ENCODE peak calls at places on chromosome 15, in five cellular contexts. One of them, this sample, is unnamed.

GRCh38 chr15:62392411-62392810 is 227.3 kb upstream of the C2CD4B start:
- DNase-seq in mesendoderm: peak
- DNase-seq in IMR-90: peak
- DNase-seq in H9: peak
- DNase-seq in H1: no peak
- DNase-seq in this sample: peak

GRCh38 chr15:51624022-51624421 is 1.5 kb upstream of the DMXL2 start:
- DNase-seq in mesendoderm: no peak
- DNase-seq in IMR-90: no peak
- DNase-seq in H1: no peak
- DNase-seq in H9: no peak
- DNase-seq in this sample: no peak

GRCh38 chr15:64706011-64706911 is 69.1 kb downstream of the RBPMS2 start:
- DNase-seq in H1: no peak
- DNase-seq in H9: no peak
- DNase-seq in mesendoderm: no peak
- DNase-seq in IMR-90: no peak
- DNase-seq in this sample: no peak

GRCh38 chr15:49115062-49115461 is 40.3 kb downstream of the COPS2 start:
- DNase-seq in H1: no peak
- DNase-seq in IMR-90: no peak
- DNase-seq in H9: no peak
- DNase-seq in mesendoderm: no peak
- DNase-seq in this sample: no peak

GRCh38 chr15:88719654-88720053 is 80.8 kb downstream of the ISG20 start:
- DNase-seq in H1: no peak
- DNase-seq in mesendoderm: no peak
- DNase-seq in H9: no peak
- DNase-seq in IMR-90: no peak
- DNase-seq in this sample: no peak

GRCh38 chr15:75008249-75009017 is 13.1 kb downstream of the SCAMP5 start:
- DNase-seq in mesendoderm: no peak
- DNase-seq in H9: no peak
- DNase-seq in H1: no peak
- DNase-seq in IMR-90: no peak
- DNase-seq in this sample: no peak

GRCh38 chr15:65077981-65078352 is 1.4 kb downstream of the KBTBD13 start:
- DNase-seq in mesendoderm: peak
- DNase-seq in IMR-90: no peak
- DNase-seq in H9: peak
- DNase-seq in H1: peak
- DNase-seq in this sample: no peak

GRCh38 chr15:65071381-65071811 is 3.6 kb upstream of the RASL12 start:
- DNase-seq in IMR-90: no peak
- DNase-seq in H9: no peak
- DNase-seq in mesendoderm: no peak
- DNase-seq in H1: no peak
- DNase-seq in this sample: no peak

GRCh38 chr15:75051161-75051560 is 27.8 kb downstream of the PPCDC start:
- DNase-seq in H1: no peak
- DNase-seq in IMR-90: no peak
- DNase-seq in H9: no peak
- DNase-seq in mesendoderm: no peak
- DNase-seq in this sample: no peak

GRCh38 chr15:69462030-69462492 is 9.4 kb downstream of the RPLP1 start:
- DNase-seq in mesendoderm: no peak
- DNase-seq in H1: no peak
- DNase-seq in IMR-90: no peak
- DNase-seq in H9: no peak
- DNase-seq in this sample: no peak

GRCh38 chr15:71781179-71781964 is 29.0 kb upstream of the NR2E3 start:
- DNase-seq in IMR-90: peak
- DNase-seq in H1: no peak
- DNase-seq in mesendoderm: no peak
- DNase-seq in H9: no peak
- DNase-seq in this sample: no peak

DNA sequence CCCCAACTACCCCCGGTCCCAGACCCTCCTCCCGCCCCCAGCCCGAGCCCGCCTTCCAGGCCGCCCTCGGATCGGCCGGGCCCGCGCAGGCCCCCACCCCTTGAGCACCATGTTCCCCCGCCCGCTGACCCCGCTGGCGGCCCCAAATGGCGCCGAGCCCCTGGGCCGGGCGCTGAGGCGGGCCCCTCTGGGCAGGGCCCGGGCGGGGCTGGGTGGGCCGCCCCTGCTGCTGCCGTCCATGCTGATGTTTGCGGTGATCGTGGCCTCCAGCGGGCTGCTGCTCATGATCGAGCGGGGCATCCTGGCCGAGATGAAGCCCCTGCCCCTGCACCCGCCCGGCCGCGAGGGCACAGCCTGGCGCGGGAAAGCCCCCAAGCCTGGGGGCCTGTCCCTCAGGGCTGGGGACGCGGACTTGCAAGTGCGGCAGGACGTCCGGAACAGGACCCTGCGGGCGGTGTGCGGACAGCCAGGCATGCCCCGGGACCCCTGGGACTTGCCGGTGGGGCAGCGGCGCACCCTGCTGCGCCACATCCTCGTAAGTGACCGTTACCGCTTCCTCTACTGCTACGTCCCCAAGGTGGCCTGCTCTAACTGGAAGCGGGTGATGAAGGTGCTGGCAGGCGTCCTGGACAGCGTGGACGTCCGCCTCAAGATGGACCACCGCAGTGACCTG is 457 bp downstream of the CHST14 start:
- DNase-seq in H9: peak
- DNase-seq in IMR-90: peak
- DNase-seq in H1: no peak
- DNase-seq in mesendoderm: peak
- DNase-seq in this sample: peak
- H2AK5ac ChIP-seq in H9: no peak
- H2AK5ac ChIP-seq in IMR-90: peak
- H2AK5ac ChIP-seq in H1: peak
- H2AK5ac ChIP-seq in mesendoderm: no peak
- H2AK5ac ChIP-seq in this sample: no peak

DNA sequence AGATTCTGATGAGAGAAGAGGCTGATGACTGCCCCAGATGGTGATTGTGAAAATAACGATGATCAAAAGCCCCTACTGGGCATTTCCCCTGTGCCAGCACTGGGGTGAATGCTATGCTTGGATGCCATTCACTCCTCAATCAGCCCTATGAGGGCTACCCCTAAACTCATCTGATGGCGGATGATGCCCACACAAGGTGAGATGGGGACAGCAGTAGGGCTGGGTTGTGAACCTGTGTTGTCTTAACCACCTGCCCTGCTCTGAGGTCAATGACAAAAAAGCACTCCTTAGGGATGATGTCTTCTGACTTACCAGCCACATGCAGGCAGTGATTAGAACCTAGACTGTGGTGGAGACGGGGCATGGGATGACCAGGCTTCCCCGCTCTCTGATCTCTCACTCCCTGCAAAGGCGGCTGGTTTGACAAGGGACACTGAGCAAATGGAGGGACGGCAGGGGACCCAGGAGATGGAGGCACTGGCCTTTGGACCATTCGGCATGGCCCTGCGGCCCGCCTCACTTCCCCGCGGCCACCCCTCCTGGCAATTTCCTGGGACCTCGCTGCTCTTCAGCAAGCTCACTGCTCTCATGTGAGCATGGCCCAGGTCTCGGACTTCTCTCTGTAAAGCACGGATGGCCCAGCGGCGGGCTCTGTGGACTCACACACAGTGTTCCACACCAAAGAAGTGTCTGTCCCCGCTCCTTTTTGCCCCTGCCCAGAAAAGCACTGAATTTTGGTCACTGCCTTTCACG is 251.4 kb upstream of the LYSMD4 start:
- DNase-seq in H9: no peak
- DNase-seq in IMR-90: no peak
- DNase-seq in H1: no peak
- DNase-seq in mesendoderm: no peak
- DNase-seq in this sample: no peak
- H2AK5ac ChIP-seq in H9: no peak
- H2AK5ac ChIP-seq in IMR-90: no peak
- H2AK5ac ChIP-seq in H1: peak
- H2AK5ac ChIP-seq in mesendoderm: peak
- H2AK5ac ChIP-seq in this sample: no peak

DNA sequence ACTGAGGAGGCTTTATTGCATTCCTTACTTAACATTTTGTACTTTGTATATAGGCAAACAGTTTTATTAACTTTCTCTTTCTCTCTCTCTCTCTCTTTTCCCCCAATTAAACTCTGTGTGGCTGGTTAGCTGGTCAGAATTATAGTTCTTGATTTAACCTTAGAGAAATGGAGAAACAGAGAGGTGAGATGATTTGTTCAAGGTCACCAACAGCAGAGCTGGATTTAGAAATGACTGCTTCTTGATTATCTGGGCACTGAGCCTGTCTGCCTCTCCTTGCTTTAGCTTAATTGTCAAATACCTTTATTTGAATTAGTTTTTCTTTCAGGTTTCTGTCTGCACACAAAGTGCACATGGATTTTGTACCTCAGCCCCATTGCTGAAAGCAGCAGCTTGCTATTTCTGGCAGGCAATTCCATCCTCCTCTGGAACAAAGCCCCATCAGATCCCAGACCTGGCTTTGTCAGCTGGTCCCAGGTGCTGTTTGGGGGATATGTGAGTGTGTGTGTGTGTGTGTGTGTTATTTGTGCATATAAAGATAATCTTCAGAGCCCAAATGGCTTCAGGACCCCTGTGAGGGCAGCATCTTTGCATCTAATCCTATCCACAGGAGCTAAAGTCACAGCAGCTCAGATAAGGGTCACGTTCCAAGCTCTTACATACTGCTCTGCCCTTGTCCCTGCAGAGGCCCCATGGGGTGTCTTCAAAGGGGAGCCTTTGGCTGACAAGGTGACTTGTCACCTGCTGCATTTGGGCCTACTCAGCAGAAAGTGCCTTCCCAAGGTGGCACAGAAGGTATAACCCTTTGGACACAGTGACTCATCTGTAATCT is 35.5 kb downstream of the GJD2 start:
- DNase-seq in H1: no peak
- DNase-seq in H9: no peak
- DNase-seq in IMR-90: no peak
- DNase-seq in mesendoderm: no peak
- DNase-seq in this sample: no peak
- H2AK5ac ChIP-seq in H1: no peak
- H2AK5ac ChIP-seq in H9: no peak
- H2AK5ac ChIP-seq in IMR-90: no peak
- H2AK5ac ChIP-seq in mesendoderm: no peak
- H2AK5ac ChIP-seq in this sample: no peak

GRCh38 chr15:66800584-66801235 is 98.7 kb downstream of the SMAD6 start:
- DNase-seq in mesendoderm: no peak
- DNase-seq in H9: no peak
- DNase-seq in IMR-90: no peak
- DNase-seq in H1: no peak
- DNase-seq in this sample: no peak

GRCh38 chr15:66803182-66803729 is 101.2 kb downstream of the SMAD6 start:
- DNase-seq in H9: peak
- DNase-seq in mesendoderm: peak
- DNase-seq in IMR-90: peak
- DNase-seq in H1: peak
- DNase-seq in this sample: peak

GRCh38 chr15:66801266-66801665 is 99.2 kb downstream of the SMAD6 start:
- DNase-seq in IMR-90: no peak
- DNase-seq in mesendoderm: no peak
- DNase-seq in H9: no peak
- DNase-seq in H1: no peak
- DNase-seq in this sample: no peak

GRCh38 chr15:66803749-66804148 is 101.7 kb downstream of the SMAD6 start:
- DNase-seq in H9: no peak
- DNase-seq in IMR-90: no peak
- DNase-seq in H1: no peak
- DNase-seq in mesendoderm: no peak
- DNase-seq in this sample: no peak

GRCh38 chr15:66802087-66803001 is 100.3 kb downstream of the SMAD6 start:
- DNase-seq in mesendoderm: no peak
- DNase-seq in H1: no peak
- DNase-seq in IMR-90: peak
- DNase-seq in H9: no peak
- DNase-seq in this sample: peak
- H2AK5ac ChIP-seq in mesendoderm: no peak
- H2AK5ac ChIP-seq in H1: peak
- H2AK5ac ChIP-seq in IMR-90: peak
- H2AK5ac ChIP-seq in H9: no peak
- H2AK5ac ChIP-seq in this sample: peak

DNA sequence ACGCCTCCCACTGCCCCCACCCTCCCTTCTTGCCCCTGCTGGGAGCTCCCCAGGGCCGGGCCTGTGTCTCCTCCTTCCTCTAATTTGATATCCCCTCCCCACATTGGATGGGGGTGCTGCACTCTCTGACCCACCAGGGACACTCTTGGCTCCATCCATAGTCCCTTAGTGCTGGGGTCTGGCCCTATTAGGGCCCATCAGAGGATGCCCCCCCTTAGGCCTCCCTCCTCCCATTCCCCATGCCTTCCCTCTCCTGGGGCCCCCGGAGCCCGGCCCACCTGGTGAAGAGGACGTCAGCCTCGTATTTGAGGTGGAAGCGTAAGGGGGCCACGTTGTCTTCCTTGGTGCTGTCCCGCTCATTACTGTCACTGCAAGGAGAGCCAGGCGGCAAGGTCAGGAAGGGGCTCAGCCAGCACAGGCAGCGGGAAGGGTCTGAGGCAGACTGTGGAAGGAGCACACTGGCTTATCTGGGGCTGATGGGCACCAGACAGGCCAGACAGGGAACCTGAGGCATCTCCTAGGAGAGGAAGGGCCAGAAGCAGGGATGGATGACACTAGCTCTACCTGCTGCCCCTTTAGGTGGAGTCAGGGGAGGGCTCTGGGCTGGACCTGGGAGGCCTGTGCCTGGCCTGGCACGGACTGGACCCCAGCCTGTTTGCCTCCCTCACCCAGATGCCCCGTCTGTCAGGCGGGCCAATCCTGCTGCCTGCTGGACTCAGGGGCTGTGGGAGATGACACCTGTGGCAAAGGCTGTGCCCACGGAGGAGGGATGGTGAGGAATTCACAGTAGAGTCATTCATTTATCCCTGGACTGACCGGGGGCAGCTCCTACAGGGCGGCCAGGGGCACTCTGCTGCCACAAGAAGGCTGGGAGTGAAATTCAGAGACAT is 36.2 kb downstream of the FEM1B start:
- DNase-seq in H1: no peak
- DNase-seq in IMR-90: no peak
- DNase-seq in mesendoderm: no peak
- DNase-seq in H9: peak
- DNase-seq in this sample: no peak
- H2AK5ac ChIP-seq in H1: no peak
- H2AK5ac ChIP-seq in IMR-90: peak
- H2AK5ac ChIP-seq in mesendoderm: no peak
- H2AK5ac ChIP-seq in H9: no peak
- H2AK5ac ChIP-seq in this sample: peak

This sample was measured in mesenchymal stem cell.